ENCODE peak calls at places on chromosomes 12 and 14, in nine cellular contexts. I is tibial artery, M is thoracic aorta, Y is right lobe of liver, J is small intestine, P is brain microvascular endothelial cell, D is H9, S is cardiac muscle cell, F is Panc1. B is an unnamed sample.

GRCh38 chr12:22518067-22518719 is 26.1 kb downstream of the C2CD5 start:
- DNase-seq in M (no peak), J (peak), P (peak), F (no peak), S (peak), D (no peak), I (no peak), Y (peak), B (peak)

GRCh38 chr14:33127531-33127930 is 188.9 kb downstream of the NPAS3 start:
- DNase-seq in P (no peak), I (no peak), M (no peak), S (no peak), J (no peak), Y (no peak), F (no peak), D (no peak), B (no peak)

GRCh38 chr12:53515291-53515680 is 8.0 kb upstream of the NPFF start:
- DNase-seq in M (no peak), D (no peak), F (no peak), P (no peak), J (no peak), I (no peak), S (no peak), Y (no peak), B (no peak)

GRCh38 chr12:54863948-54864584 is 9.8 kb downstream of the MUCL1 start:
- DNase-seq in S (no peak), F (no peak), P (no peak), M (no peak), I (no peak), D (no peak), J (no peak), Y (no peak), B (no peak)

GRCh38 chr12:95731519-95731958 is 59.0 kb downstream of the NTN4 start:
- DNase-seq in F (no peak), I (no peak), M (no peak), P (no peak), Y (no peak), J (no peak), D (no peak), S (no peak), B (no peak)

GRCh38 chr14:77031680-77032482 is 3.4 kb upstream of the IRF2BPL start:
- DNase-seq in Y (no peak), M (no peak), P (peak), J (no peak), F (no peak), S (peak), I (peak), D (no peak), B (no peak)

GRCh38 chr14:36373982-36374673 is 53.7 kb upstream of the MBIP start:
- DNase-seq in Y (peak), S (peak), P (peak), I (peak), D (peak), J (peak), M (peak), F (peak), B (peak)

GRCh38 chr12:105954891-105955607 is 183.7 kb downstream of the NUAK1 start:
- DNase-seq in M (no peak), P (no peak), I (no peak), Y (no peak), D (no peak), S (peak), F (no peak), J (no peak), B (no peak)

GRCh38 chr14:68952544-68953535 is 26.3 kb downstream of the ACTN1 start:
- DNase-seq in S (peak), Y (no peak), P (no peak), D (no peak), F (no peak), I (no peak), M (no peak), J (no peak), B (no peak)

GRCh38 chr12:53925006-53925405 is 13.6 kb upstream of the HOXC13 start:
- DNase-seq in Y (no peak), J (no peak), I (no peak), F (no peak), S (no peak), M (no peak), P (no peak), D (no peak), B (no peak)

GRCh38 chr12:100391856-100392255 is 35.0 kb downstream of the SLC17A8 start:
- DNase-seq in F (no peak), M (no peak), J (peak), I (no peak), S (peak), D (no peak), Y (no peak), P (no peak), B (no peak)

GRCh38 chr14:90556050-90556477 is 159.2 kb downstream of the CALM1 start:
- DNase-seq in Y (no peak), P (no peak), S (no peak), D (peak), M (no peak), J (peak), I (no peak), F (no peak), B (no peak)

GRCh38 chr12:101857043-101857558 is 20.3 kb upstream of the DRAM1 start:
- DNase-seq in Y (no peak), P (peak), S (peak), D (no peak), F (peak), M (no peak), J (no peak), I (no peak), B (no peak)

GRCh38 chr12:23139026-23139425 is 514.1 kb downstream of the ETNK1 start:
- DNase-seq in M (no peak), P (peak), S (no peak), I (no peak), F (no peak), Y (no peak), D (no peak), J (no peak), B (no peak)

GRCh38 chr12:45816652-45817051 is 87.1 kb downstream of the ARID2 start:
- DNase-seq in P (no peak), M (no peak), J (no peak), Y (no peak), F (no peak), I (no peak), S (no peak), D (no peak), B (no peak)

GRCh38 chr14:36264595-36264994 is 55.8 kb downstream of the MBIP start:
- DNase-seq in D (no peak), S (no peak), I (no peak), J (no peak), Y (no peak), F (no peak), M (no peak), P (no peak), B (no peak)

GRCh38 chr12:4962539-4963486 is 53.1 kb downstream of the KCNA1 start:
- DNase-seq in P (peak), D (peak), Y (no peak), I (no peak), M (no peak), F (no peak), J (no peak), S (peak), B (no peak)

GRCh38 chr14:79584679-79585078 is 626.6 kb downstream of the DIO2 start:
- DNase-seq in I (no peak), M (no peak), J (no peak), S (peak), D (no peak), P (peak), F (no peak), Y (no peak), B (peak)

GRCh38 chr12:124685689-124685993 is 118.2 kb upstream of the NCOR2 start:
- DNase-seq in J (no peak), Y (no peak), S (peak), M (no peak), D (no peak), P (no peak), I (no peak), F (no peak), B (no peak)
- H3K27ac ChIP-seq in J (peak), Y (peak), S (no peak), M (peak), D (no peak), P (peak), I (peak), F (peak), B (peak)

GRCh38 chr14:61503167-61503801 is 181.9 kb downstream of the PRKCH start:
- DNase-seq in I (no peak), D (no peak), F (no peak), Y (no peak), M (no peak), J (no peak), S (peak), P (no peak), B (no peak)
- H3K27ac ChIP-seq in I (peak), D (peak), F (no peak), Y (no peak), M (peak), J (peak), S (no peak), P (no peak), B (peak)

GRCh38 chr14:100433428-100433814 is 110.3 kb downstream of the SLC25A47 start:
- DNase-seq in J (no peak), I (no peak), Y (no peak), M (no peak), F (no peak), P (no peak), D (no peak), S (no peak), B (no peak)
- H3K27ac ChIP-seq in J (no peak), I (no peak), Y (no peak), M (no peak), F (peak), P (no peak), D (no peak), S (no peak), B (no peak)

GRCh38 chr12:123598522-123598921 is 3.4 kb upstream of the DDX55 start:
- DNase-seq in M (no peak), Y (no peak), I (no peak), S (no peak), J (no peak), P (no peak), F (no peak), D (no peak), B (no peak)
- H3K27ac ChIP-seq in M (no peak), Y (no peak), I (no peak), S (no peak), J (no peak), P (no peak), F (no peak), D (no peak), B (no peak)

GRCh38 chr12:12167847-12168246 is 97.1 kb downstream of the BCL2L14 start:
- DNase-seq in S (no peak), Y (no peak), D (no peak), F (no peak), J (no peak), P (no peak), M (no peak), I (no peak), B (no peak)

GRCh38 chr12:12172106-12172511 is 94.7 kb downstream of the LRP6 start:
- DNase-seq in D (no peak), F (no peak), Y (no peak), I (no peak), J (no peak), S (peak), M (no peak), P (peak), B (peak)

GRCh38 chr12:12166751-12167150 is 96.0 kb downstream of the BCL2L14 start:
- DNase-seq in S (no peak), Y (no peak), I (no peak), M (no peak), D (no peak), J (no peak), F (no peak), P (no peak), B (no peak)
- H3K27ac ChIP-seq in S (no peak), Y (no peak), I (no peak), M (no peak), D (no peak), J (no peak), F (no peak), P (no peak), B (no peak)